ENCODE peak calls at places on chromosomes 4 and X, in four cellular contexts. One of them, this sample, is unnamed.

GRCh38 chr4:82247629-82248028 is 126.2 kb downstream of the HNRNPD start:
- DNase-seq in C1 segment of cervical spinal cord: no peak
- DNase-seq in dorsolateral prefrontal cortex: no peak
- DNase-seq in substantia nigra: no peak
- DNase-seq in this sample: no peak

GRCh38 chr4:101089168-101089567 is 258.2 kb downstream of the PPP3CA start:
- DNase-seq in substantia nigra: no peak
- DNase-seq in C1 segment of cervical spinal cord: no peak
- DNase-seq in dorsolateral prefrontal cortex: no peak
- DNase-seq in this sample: no peak

GRCh38 chr4:106695846-106696245 is 327.3 kb upstream of the GIMD1 start:
- DNase-seq in C1 segment of cervical spinal cord: no peak
- DNase-seq in substantia nigra: no peak
- DNase-seq in dorsolateral prefrontal cortex: no peak
- DNase-seq in this sample: no peak

GRCh38 chr4:51835854-51836253 is 7.1 kb upstream of the DCUN1D4 start:
- DNase-seq in substantia nigra: no peak
- DNase-seq in C1 segment of cervical spinal cord: no peak
- DNase-seq in dorsolateral prefrontal cortex: no peak
- DNase-seq in this sample: no peak

GRCh38 chr4:3307891-3308575 is 15.2 kb downstream of the RGS12 start:
- DNase-seq in C1 segment of cervical spinal cord: peak
- DNase-seq in dorsolateral prefrontal cortex: peak
- DNase-seq in substantia nigra: no peak
- DNase-seq in this sample: no peak

GRCh38 chr4:145840162-145840768 is 98.4 kb downstream of the ZNF827 start:
- DNase-seq in C1 segment of cervical spinal cord: peak
- DNase-seq in substantia nigra: no peak
- DNase-seq in dorsolateral prefrontal cortex: no peak
- DNase-seq in this sample: no peak

GRCh38 chr4:84677995-84678394 is 95.1 kb downstream of the CDS1 start:
- DNase-seq in dorsolateral prefrontal cortex: no peak
- DNase-seq in substantia nigra: no peak
- DNase-seq in C1 segment of cervical spinal cord: no peak
- DNase-seq in this sample: no peak

GRCh38 chrX:41634284-41634683 is 54.5 kb upstream of the GPR34 start:
- DNase-seq in C1 segment of cervical spinal cord: no peak
- DNase-seq in dorsolateral prefrontal cortex: no peak
- DNase-seq in substantia nigra: peak
- DNase-seq in this sample: no peak

GRCh38 chr4:181957088-181957487 is 286.1 kb upstream of the TENM3 start:
- DNase-seq in C1 segment of cervical spinal cord: no peak
- DNase-seq in substantia nigra: no peak
- DNase-seq in dorsolateral prefrontal cortex: no peak
- DNase-seq in this sample: no peak

GRCh38 chr4:39304651-39305050 is 61.5 kb downstream of the RFC1 start:
- DNase-seq in substantia nigra: no peak
- DNase-seq in C1 segment of cervical spinal cord: no peak
- DNase-seq in dorsolateral prefrontal cortex: no peak
- DNase-seq in this sample: no peak

GRCh38 chrX:153443476-153444332 is 2.2 kb downstream of the TREX2 start:
- DNase-seq in C1 segment of cervical spinal cord: peak
- DNase-seq in dorsolateral prefrontal cortex: no peak
- DNase-seq in substantia nigra: no peak
- DNase-seq in this sample: no peak

GRCh38 chrX:12701625-12702024 is 89.6 kb upstream of the PRPS2 start:
- DNase-seq in dorsolateral prefrontal cortex: peak
- DNase-seq in substantia nigra: no peak
- DNase-seq in C1 segment of cervical spinal cord: no peak
- DNase-seq in this sample: no peak

GRCh38 chr4:85732124-85732523 is 257.2 kb downstream of the ARHGAP24 start:
- DNase-seq in substantia nigra: no peak
- DNase-seq in dorsolateral prefrontal cortex: no peak
- DNase-seq in C1 segment of cervical spinal cord: no peak
- DNase-seq in this sample: no peak

GRCh38 chr4:142901166-142901662 is 55.1 kb upstream of the INPP4B start:
- DNase-seq in C1 segment of cervical spinal cord: no peak
- DNase-seq in dorsolateral prefrontal cortex: no peak
- DNase-seq in substantia nigra: no peak
- DNase-seq in this sample: no peak

GRCh38 chrX:72245461-72246089 is 6.7 kb upstream of the ERCC6L start:
- DNase-seq in dorsolateral prefrontal cortex: peak
- DNase-seq in substantia nigra: no peak
- DNase-seq in C1 segment of cervical spinal cord: no peak
- DNase-seq in this sample: peak

GRCh38 chr4:151658959-151659593 is 101.7 kb downstream of the GATB start:
- DNase-seq in C1 segment of cervical spinal cord: no peak
- DNase-seq in substantia nigra: no peak
- DNase-seq in dorsolateral prefrontal cortex: no peak
- DNase-seq in this sample: no peak